ENCODE peak calls at places on chromosomes 7 and 10, in four cellular contexts. K is NCI-H187 treated with DMSO at 0.1 percent for 48 hours; L is DMS 273 treated with DMSO at 0.1 percent for 48 hours; O is stimulated activated CD4-positive, alpha-beta T cell treated with anti-CD3 and anti-CD28 coated beads, Interleukin-1b, Interleukin-23, amount 100 ng/mL, for 4 hours. Z is an unnamed sample.

GRCh38 chr7:1900847-1901246 is 230.8 kb downstream of the ELFN1 start:
- DNase-seq in K (no peak), L (no peak), O (no peak), Z (no peak)

GRCh38 chr10:14415676-14416307 is 85.1 kb upstream of the FRMD4A start:
- DNase-seq in K (no peak), L (no peak), O (no peak), Z (no peak)

GRCh38 chr10:118971876-118972275 is 57.6 kb upstream of the NANOS1 start:
- DNase-seq in K (no peak), L (no peak), O (no peak), Z (no peak)

GRCh38 chr10:122567056-122567660 is 6.6 kb downstream of the DMBT1 start:
- DNase-seq in K (no peak), L (no peak), O (no peak), Z (no peak)

GRCh38 chr7:44814956-44815355 is 18.5 kb downstream of the PPIA start:
- DNase-seq in K (no peak), L (no peak), O (no peak), Z (no peak)

GRCh38 chr10:29630205-29631048 is 4.3 kb downstream of the SVIL start:
- DNase-seq in K (no peak), L (no peak), O (no peak), Z (no peak)

GRCh38 chr10:96334888-96335526 is 23.8 kb downstream of the OPALIN start:
- DNase-seq in K (no peak), L (peak; percentile 1), O (no peak), Z (peak; percentile 41)

GRCh38 chr10:122181901-122182799 is 88.9 kb upstream of the BTBD16 start:
- DNase-seq in K (peak; percentile 34), L (no peak), O (no peak), Z (no peak)

GRCh38 chr10:51758366-51758765 is 59.0 kb upstream of the CSTF2T start:
- DNase-seq in K (no peak), L (no peak), O (no peak), Z (no peak)

GRCh38 chr7:74233655-74234280 is 20.4 kb downstream of the RFC2 start:
- DNase-seq in K (no peak), L (no peak), O (no peak), Z (no peak)

GRCh38 chr7:127885843-127886242 is 145.4 kb downstream of the LRRC4 start:
- DNase-seq in K (no peak), L (peak; percentile 86), O (no peak), Z (no peak)

GRCh38 chr7:2008101-2008935 is 224.4 kb downstream of the MAD1L1 start:
- DNase-seq in K (no peak), L (no peak), O (no peak), Z (peak; percentile 10)

GRCh38 chr10:61897671-61898434 is 3.6 kb upstream of the ARID5B start:
- DNase-seq in K (no peak), L (no peak), O (no peak), Z (no peak)

GRCh38 chr10:114478281-114478680 is 74.0 kb upstream of the AFAP1L2 start:
- DNase-seq in K (no peak), L (no peak), O (no peak), Z (no peak)

GRCh38 chr7:151247611-151248176 is 800 bp downstream of the SMARCD3 start:
- DNase-seq in K (no peak), L (no peak), O (no peak), Z (no peak)

GRCh38 chr10:6522230-6522629 is 57.8 kb downstream of the PRKCQ start:
- DNase-seq in K (no peak), L (no peak), O (no peak), Z (no peak)

GRCh38 chr10:107915277-107915634 is 750.8 kb upstream of the SORCS1 start:
- DNase-seq in K (no peak), L (no peak), O (no peak), Z (no peak)

Z was measured in mesothelial cell of epicardium.